ENCODE peak calls at places on chromosome X, in seven cellular contexts. V is lung; J is effector CD4-positive, alpha-beta T cell; D is activated CD4-positive, alpha-beta T cell treated with anti-CD3 and anti-CD28 coated beads, Interleukin-2, amount 50 U/mL, for 24 hours; U is DND-41; S is NCI-H345; L is stimulated activated naive B cell treated with anti-CD40 and anti-IgM and Interleukin-4, amounts not matched to agents 10 μg/mL and 1 μg/mL and 100 μg/mL, for 72 hours. F is an unnamed sample.

GRCh38 chrX:44343412-44343942 is at the start of gene EFHC2:
- DNase-seq in V (peak; percentile 33), J (peak; percentile 46), D (peak; percentile 3), U (no peak), S (peak; percentile 3), L (no peak), F (no peak)

GRCh38 chrX:16870861-16871584 is 861 bp upstream of the RBBP7 start:
- DNase-seq in V (no peak), J (no peak), D (no peak), U (peak; percentile 9), S (no peak), L (peak; percentile 17), F (peak; percentile 16)

GRCh38 chrX:75156537-75156945 is 458 bp upstream of the ABCB7 start:
- DNase-seq in V (no peak), J (no peak), D (no peak), U (peak; percentile 5), S (no peak), L (no peak), F (no peak)

GRCh38 chrX:151505796-151506195 is 57.7 kb upstream of the PASD1 start:
- DNase-seq in V (no peak), J (no peak), D (no peak), U (peak; percentile 5), S (no peak), L (no peak), F (no peak)

GRCh38 chrX:119684916-119685224 is 8.1 kb downstream of the SEPTIN6 start:
- DNase-seq in V (no peak), J (no peak), D (no peak), U (no peak), S (no peak), L (no peak), F (no peak)

GRCh38 chrX:122626871-122627270 is 557.2 kb upstream of the GRIA3 start:
- DNase-seq in V (no peak), J (no peak), D (no peak), U (no peak), S (no peak), L (no peak), F (no peak)

GRCh38 chrX:154374361-154375155 is at the start of gene FLNA:
- DNase-seq in V (no peak), J (no peak), D (no peak), U (no peak), S (no peak), L (no peak), F (no peak)

GRCh38 chrX:63747331-63747730 is 37.7 kb downstream of the ARHGEF9 start:
- DNase-seq in V (no peak), J (no peak), D (no peak), U (no peak), S (no peak), L (no peak), F (no peak)

GRCh38 chrX:80223922-80224579 is 196.2 kb upstream of the TENT5D start:
- DNase-seq in V (no peak), J (no peak), D (no peak), U (no peak), S (no peak), L (no peak), F (no peak)

GRCh38 chrX:136354201-136354600 is 53.4 kb downstream of the ADGRG4 start:
- DNase-seq in V (no peak), J (no peak), D (no peak), U (no peak), S (no peak), L (no peak), F (no peak)

GRCh38 chrX:35665311-35665710 is 132.8 kb upstream of the MAGEB16 start:
- DNase-seq in V (no peak), J (no peak), D (no peak), U (no peak), S (no peak), L (no peak), F (no peak)

GRCh38 chrX:139475432-139475831 is 55.1 kb upstream of the F9 start:
- DNase-seq in V (no peak), J (no peak), D (no peak), U (no peak), S (no peak), L (no peak), F (no peak)

GRCh38 chrX:140064993-140065392 is 99.7 kb upstream of the CXorf66 start:
- DNase-seq in V (no peak), J (no peak), D (no peak), U (no peak), S (no peak), L (no peak), F (no peak)

GRCh38 chrX:119238557-119238956 is 2.5 kb downstream of the PGRMC1 start:
- DNase-seq in V (no peak), J (no peak), D (no peak), U (no peak), S (no peak), L (no peak), F (no peak)

GRCh38 chrX:147875866-147876596 is 35.7 kb upstream of the FMR1 start:
- DNase-seq in V (no peak), J (no peak), D (no peak), U (no peak), S (no peak), L (no peak), F (no peak)

GRCh38 chrX:1521459-1521956 is 15.5 kb downstream of the P2RY8 start:
- DNase-seq in V (no peak), J (peak; percentile 51), D (peak; percentile 42), U (peak; percentile 4), S (no peak), L (peak; percentile 91), F (no peak)

GRCh38 chrX:119880552-119881437 is 9.2 kb downstream of the NDUFA1 start:
- DNase-seq in V (no peak), J (no peak), D (no peak), U (peak; percentile 48), S (peak; percentile 27), L (peak; percentile 15), F (no peak)

GRCh38 chrX:53357799-53358530 is 64.5 kb downstream of the SMC1A start:
- DNase-seq in V (no peak), J (no peak), D (no peak), U (no peak), S (no peak), L (no peak), F (no peak)

GRCh38 chrX:101241531-101241930 is 21.9 kb downstream of the DRP2 start:
- DNase-seq in V (no peak), J (no peak), D (no peak), U (no peak), S (no peak), L (no peak), F (no peak)

GRCh38 chrX:47707031-47707780 is 48.2 kb upstream of the UXT start:
- DNase-seq in V (no peak), J (no peak), D (no peak), U (no peak), S (no peak), L (no peak), F (no peak)

GRCh38 chrX:107619836-107620235 is 8.5 kb upstream of the PRPS1 start:
- DNase-seq in V (no peak), J (no peak), D (no peak), U (no peak), S (no peak), L (no peak), F (no peak)

GRCh38 chrX:23223169-23223568 is 111.5 kb upstream of the PTCHD1 start:
- DNase-seq in V (no peak), J (no peak), D (no peak), U (no peak), S (no peak), L (no peak), F (no peak)

GRCh38 chrX:130531066-130531465 is 129.3 kb downstream of the RBMX2 start:
- DNase-seq in V (no peak), J (no peak), D (no peak), U (no peak), S (no peak), L (no peak), F (no peak)

GRCh38 chrX:45400380-45400779 is 199.7 kb upstream of the DIPK2B start:
- DNase-seq in V (no peak), J (no peak), D (no peak), U (no peak), S (no peak), L (no peak), F (no peak)

GRCh38 chrX:9337056-9337455 is 127.8 kb upstream of the TBL1X start:
- DNase-seq in V (no peak), J (no peak), D (no peak), U (no peak), S (no peak), L (no peak), F (no peak)

GRCh38 chrX:134202561-134202960 is 34.4 kb upstream of the CCDC160 start:
- DNase-seq in V (no peak), J (no peak), D (no peak), U (no peak), S (no peak), L (no peak), F (no peak)

GRCh38 chrX:40201486-40201885 is 103.7 kb upstream of the BCOR start:
- DNase-seq in V (no peak), J (no peak), D (no peak), U (no peak), S (no peak), L (peak; percentile 35), F (no peak)

GRCh38 chrX:45126158-45126557 is 74.5 kb downstream of the DIPK2B start:
- DNase-seq in V (no peak), J (no peak), D (no peak), U (no peak), S (no peak), L (no peak), F (no peak)

F was measured in DMS79.